ENCODE peak calls at places on chromosomes 16 and 17, in nine cellular contexts. C, D, U, I, A, T, E, F and M are unnamed samples.

GRCh38 chr17:51056813-51057510 is 63.7 kb downstream of the SPAG9 start:
- DNase-seq in C (no peak), D (peak), U (no peak), I (peak), A (no peak), T (no peak), E (peak), F (peak), M (no peak)

GRCh38 chr16:1080801-1081733 is 8.5 kb downstream of the SSTR5 start:
- DNase-seq in C (no peak), D (no peak), U (no peak), I (no peak), A (no peak), T (no peak), E (no peak), F (no peak), M (no peak)

GRCh38 chr16:73505178-73505968 is 457.4 kb upstream of the ZFHX3 start:
- DNase-seq in C (no peak), D (no peak), U (no peak), I (no peak), A (no peak), T (no peak), E (no peak), F (no peak), M (no peak)

GRCh38 chr17:64741038-64741641 is 79.0 kb upstream of the SMURF2 start:
- DNase-seq in C (no peak), D (peak), U (no peak), I (no peak), A (peak), T (no peak), E (no peak), F (no peak), M (peak)

GRCh38 chr16:31472559-31473203 is 729 bp downstream of the TGFB1I1 start:
- DNase-seq in C (peak), D (peak), U (peak), I (peak), A (peak), T (peak), E (peak), F (peak), M (peak)

GRCh38 chr16:68289621-68290329 is 21.0 kb downstream of the SLC7A6OS start:
- DNase-seq in C (no peak), D (no peak), U (no peak), I (peak), A (no peak), T (no peak), E (no peak), F (no peak), M (no peak)

GRCh38 chr16:5336898-5337297 is 239.3 kb upstream of the EEF2KMT start:
- DNase-seq in C (no peak), D (no peak), U (no peak), I (no peak), A (no peak), T (no peak), E (no peak), F (no peak), M (no peak)

GRCh38 chr16:86349338-86349900 is 160.9 kb upstream of the FOXF1 start:
- DNase-seq in C (no peak), D (no peak), U (no peak), I (no peak), A (no peak), T (no peak), E (no peak), F (no peak), M (no peak)

GRCh38 chr17:57735707-57736106 is 9.4 kb downstream of the CCDC182 start:
- DNase-seq in C (no peak), D (no peak), U (no peak), I (peak), A (no peak), T (no peak), E (peak), F (no peak), M (no peak)

GRCh38 chr16:89564476-89565255 is 4.2 kb downstream of the RPL13 start:
- DNase-seq in C (peak), D (no peak), U (no peak), I (peak), A (no peak), T (no peak), E (no peak), F (no peak), M (no peak)

GRCh38 chr17:80663783-80664206 is 119.2 kb downstream of the RPTOR start:
- DNase-seq in C (peak), D (peak), U (no peak), I (peak), A (no peak), T (no peak), E (no peak), F (no peak), M (no peak)

GRCh38 chr17:34998205-34998604 is 17.9 kb downstream of the LIG3 start:
- DNase-seq in C (peak), D (peak), U (peak), I (peak), A (peak), T (peak), E (peak), F (peak), M (peak)

GRCh38 chr16:57998484-57998883 is 2.0 kb downstream of the ZNF319 start:
- DNase-seq in C (peak), D (no peak), U (peak), I (peak), A (peak), T (no peak), E (no peak), F (no peak), M (peak)

GRCh38 chr17:5892897-5893656 is 177.1 kb upstream of the WSCD1 start:
- DNase-seq in C (no peak), D (no peak), U (no peak), I (no peak), A (no peak), T (no peak), E (no peak), F (no peak), M (no peak)

GRCh38 chr17:36183001-36183810 is 6.8 kb upstream of the TBC1D3B start:
- DNase-seq in C (peak), D (peak), U (peak), I (peak), A (peak), T (no peak), E (peak), F (no peak), M (peak)

GRCh38 chr16:31569360-31569717 is 41.6 kb downstream of the AHSP start:
- DNase-seq in C (no peak), D (no peak), U (no peak), I (no peak), A (no peak), T (no peak), E (no peak), F (no peak), M (no peak)

GRCh38 chr17:7587831-7588230 is 2.1 kb downstream of the SOX15 start:
- DNase-seq in C (no peak), D (no peak), U (no peak), I (peak), A (no peak), T (no peak), E (no peak), F (no peak), M (no peak)

GRCh38 chr17:33509331-33509730 is 216.2 kb upstream of the ASIC2 start:
- DNase-seq in C (no peak), D (no peak), U (no peak), I (no peak), A (no peak), T (no peak), E (no peak), F (no peak), M (no peak)

GRCh38 chr16:68286153-68287074 is 22.1 kb downstream of the SLC7A6 start:
- DNase-seq in C (no peak), D (no peak), U (no peak), I (no peak), A (no peak), T (no peak), E (no peak), F (no peak), M (no peak)

GRCh38 chr17:62093188-62094155 is 28.4 kb upstream of the MED13 start:
- DNase-seq in C (no peak), D (peak), U (no peak), I (peak), A (no peak), T (no peak), E (peak), F (no peak), M (no peak)

GRCh38 chr16:30077656-30078055 is 1.9 kb downstream of the PPP4C start:
- DNase-seq in C (no peak), D (no peak), U (no peak), I (no peak), A (no peak), T (no peak), E (no peak), F (no peak), M (no peak)

GRCh38 chr17:8991514-8992285 is 26.2 kb upstream of the PIK3R5 start:
- DNase-seq in C (peak), D (peak), U (no peak), I (peak), A (peak), T (no peak), E (peak), F (peak), M (peak)

GRCh38 chr17:78034429-78035091 is 76.1 kb downstream of the TNRC6C start:
- DNase-seq in C (no peak), D (no peak), U (no peak), I (no peak), A (no peak), T (no peak), E (no peak), F (no peak), M (no peak)

GRCh38 chr17:75703191-75703590 is 18.1 kb upstream of the ITGB4 start:
- DNase-seq in C (no peak), D (no peak), U (no peak), I (no peak), A (no peak), T (no peak), E (no peak), F (no peak), M (no peak)

GRCh38 chr17:59846391-59847165 is 46.2 kb downstream of the TUBD1 start:
- DNase-seq in C (peak), D (peak), U (no peak), I (no peak), A (peak), T (peak), E (peak), F (peak), M (no peak)

GRCh38 chr16:72493681-72494415 is 321.9 kb upstream of the PMFBP1 start:
- DNase-seq in C (no peak), D (no peak), U (no peak), I (no peak), A (no peak), T (no peak), E (no peak), F (no peak), M (no peak)

GRCh38 chr16:52725461-52725860 is 178.5 kb upstream of the TOX3 start:
- DNase-seq in C (no peak), D (no peak), U (no peak), I (no peak), A (no peak), T (no peak), E (no peak), F (no peak), M (no peak)

GRCh38 chr17:17140590-17140980 is 65.5 kb downstream of the PLD6 start:
- DNase-seq in C (no peak), D (no peak), U (no peak), I (no peak), A (no peak), T (no peak), E (peak), F (no peak), M (no peak)

GRCh38 chr16:85796152-85796551 is 3.2 kb downstream of the EMC8 start:
- DNase-seq in C (no peak), D (no peak), U (no peak), I (no peak), A (no peak), T (no peak), E (no peak), F (no peak), M (no peak)

GRCh38 chr17:1005361-1005946 is 8.5 kb downstream of the TIMM22 start:
- DNase-seq in C (peak), D (peak), U (no peak), I (no peak), A (peak), T (no peak), E (no peak), F (no peak), M (peak)

GRCh38 chr16:86590501-86591144 is 12.3 kb downstream of the FOXL1 start:
- DNase-seq in C (no peak), D (no peak), U (no peak), I (no peak), A (no peak), T (no peak), E (no peak), F (no peak), M (no peak)

GRCh38 chr16:16161319-16161718 is 62.0 kb downstream of the ABCC6 start:
- DNase-seq in C (no peak), D (no peak), U (no peak), I (no peak), A (no peak), T (no peak), E (no peak), F (no peak), M (peak)

GRCh38 chr17:20121359-20122235 is 112.4 kb downstream of the SPECC1 start:
- DNase-seq in C (peak), D (peak), U (peak), I (peak), A (peak), T (no peak), E (peak), F (peak), M (peak)

GRCh38 chr16:49108611-49109010 is 173.0 kb downstream of the CBLN1 start:
- DNase-seq in C (no peak), D (no peak), U (no peak), I (no peak), A (no peak), T (no peak), E (no peak), F (no peak), M (no peak)

GRCh38 chr17:20109121-20109520 is 100.0 kb downstream of the SPECC1 start:
- DNase-seq in C (no peak), D (no peak), U (no peak), I (no peak), A (no peak), T (no peak), E (no peak), F (no peak), M (no peak)

GRCh38 chr16:85908889-85909584 is 10.1 kb downstream of the IRF8 start:
- DNase-seq in C (no peak), D (no peak), U (no peak), I (no peak), A (no peak), T (no peak), E (no peak), F (peak), M (peak)

GRCh38 chr16:58299757-58300349 is 5.0 kb upstream of the PRSS54 start:
- DNase-seq in C (peak), D (no peak), U (no peak), I (peak), A (peak), T (no peak), E (no peak), F (no peak), M (no peak)

GRCh38 chr17:31699281-31699680 is 159.8 kb downstream of the COPRS start:
- DNase-seq in C (peak), D (peak), U (no peak), I (peak), A (no peak), T (no peak), E (no peak), F (no peak), M (no peak)

GRCh38 chr16:66287916-66288315 is 78.6 kb upstream of the CDH5 start:
- DNase-seq in C (no peak), D (no peak), U (no peak), I (no peak), A (no peak), T (no peak), E (no peak), F (no peak), M (no peak)

GRCh38 chr17:81924557-81925532 is 2.7 kb downstream of the MAFG start:
- DNase-seq in C (no peak), D (peak), U (peak), I (peak), A (no peak), T (no peak), E (no peak), F (no peak), M (no peak)

GRCh38 chr17:81927145-81927652 is 336 bp downstream of the MAFG start:
- DNase-seq in C (no peak), D (no peak), U (no peak), I (no peak), A (no peak), T (no peak), E (no peak), F (no peak), M (no peak)

GRCh38 chr17:81925860-81926450 is 1.6 kb downstream of the MAFG start:
- DNase-seq in C (no peak), D (no peak), U (no peak), I (no peak), A (no peak), T (no peak), E (no peak), F (no peak), M (no peak)

GRCh38 chr17:81927653-81928496 is at the start of gene MAFG:
- DNase-seq in C (peak), D (peak), U (peak), I (peak), A (peak), T (peak), E (peak), F (peak), M (peak)

DNA sequence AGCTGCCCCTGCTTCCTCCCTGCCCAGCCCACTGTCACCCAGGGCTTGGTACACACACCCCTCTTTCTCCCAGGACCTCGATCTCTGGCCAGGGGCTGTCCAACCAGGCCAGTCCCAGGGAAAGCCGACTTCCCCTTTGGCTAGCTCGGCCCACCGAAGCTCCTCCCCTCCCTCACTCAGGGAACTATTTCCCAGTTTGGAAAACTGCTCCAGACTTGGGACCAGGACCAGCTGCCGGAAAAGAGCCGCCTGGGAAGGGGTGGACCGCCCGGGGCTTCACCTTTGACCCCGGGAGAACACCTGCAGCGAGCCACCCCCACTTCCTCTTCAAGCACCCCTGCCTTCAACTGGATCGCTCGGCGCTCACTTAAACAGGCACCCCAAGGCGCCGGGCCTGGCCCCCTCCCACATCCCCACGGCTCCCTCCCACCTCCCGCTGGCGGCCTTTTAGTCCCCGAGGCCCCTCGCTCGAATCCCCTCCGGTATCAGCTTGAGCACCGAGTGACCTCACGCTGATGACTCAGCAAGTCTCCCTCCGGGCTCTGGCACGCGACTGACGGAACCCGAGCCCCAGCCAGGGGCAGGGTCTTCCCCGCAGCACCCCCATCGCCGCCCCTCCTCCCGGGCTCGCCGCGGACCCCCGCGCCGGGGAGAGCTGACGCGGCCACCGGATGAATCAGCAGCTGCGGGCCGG is 937 bp downstream of the MAFG start:
- DNase-seq in C (peak), D (peak), U (peak), I (peak), A (peak), T (peak), E (peak), F (peak), M (peak)
- TF ChIP-seq POLR2A in C (peak), D (peak), U (peak), I (peak), A (no peak), T (no peak), E (no peak), F (no peak), M (no peak)

GRCh38 chr17:45940826-45941225 is 46.5 kb downstream of the MAPT start:
- DNase-seq in C (peak), D (peak), U (no peak), I (no peak), A (peak), T (no peak), E (no peak), F (peak), M (no peak)

GRCh38 chr17:45939398-45939797 is 45.0 kb downstream of the MAPT start:
- DNase-seq in C (no peak), D (no peak), U (no peak), I (no peak), A (no peak), T (no peak), E (no peak), F (no peak), M (no peak)

GRCh38 chr17:45941395-45941794 is 47.0 kb downstream of the MAPT start:
- DNase-seq in C (no peak), D (no peak), U (no peak), I (no peak), A (no peak), T (no peak), E (no peak), F (no peak), M (no peak)

GRCh38 chr17:45940293-45940692 is 45.9 kb downstream of the MAPT start:
- DNase-seq in C (no peak), D (no peak), U (no peak), I (no peak), A (no peak), T (no peak), E (no peak), F (no peak), M (no peak)

DNA sequence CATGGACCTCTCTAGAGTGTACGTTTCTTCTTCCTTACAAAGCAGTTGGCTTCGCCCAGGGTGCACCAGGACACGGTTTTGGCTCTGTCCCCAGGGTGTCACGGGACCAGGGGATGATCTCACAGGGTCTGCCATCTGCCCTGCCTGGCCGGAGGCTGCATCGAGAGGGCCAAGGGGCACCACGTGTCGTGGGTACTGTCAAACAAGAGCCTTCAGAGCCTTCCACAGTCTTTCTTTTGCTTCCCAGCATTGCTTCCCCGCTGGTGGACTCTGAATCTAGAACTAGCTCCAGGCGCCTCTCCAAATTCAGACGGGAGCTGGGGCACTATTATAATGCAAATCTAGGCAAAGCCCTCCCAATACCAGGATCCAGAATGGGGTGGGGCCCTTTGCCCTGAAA is 47.9 kb downstream of the MAPT start:
- DNase-seq in C (peak), D (peak), U (no peak), I (no peak), A (peak), T (no peak), E (no peak), F (peak), M (peak)
- TF ChIP-seq POLR2A in C (no peak), D (no peak), U (no peak), I (no peak), A (no peak), T (no peak), E (no peak), F (no peak), M (no peak)

DNA sequence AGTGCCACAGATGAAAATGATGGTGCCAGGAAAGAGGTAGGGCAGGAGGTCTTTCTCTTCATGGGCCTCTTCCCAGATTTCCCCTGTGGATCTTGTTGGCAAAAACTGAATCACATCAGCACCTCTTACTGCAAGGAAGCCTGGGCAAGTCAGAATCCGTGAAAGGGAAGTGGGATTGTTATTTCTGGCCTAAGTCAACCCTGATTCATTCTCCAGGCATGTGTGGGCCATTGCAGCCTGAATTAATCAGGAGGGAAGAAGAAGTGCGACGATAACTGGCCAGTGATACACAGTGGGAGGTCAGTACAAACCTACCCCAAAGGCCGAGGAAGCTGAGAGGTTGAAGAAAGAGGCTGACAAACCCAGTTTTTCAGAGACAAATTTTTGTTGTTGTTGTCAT is 17.9 kb upstream of the NSMCE1 start:
- DNase-seq in C (no peak), D (no peak), U (no peak), I (no peak), A (no peak), T (no peak), E (peak), F (no peak), M (peak)
- TF ChIP-seq POLR2A in C (no peak), D (no peak), U (no peak), I (no peak), A (no peak), T (no peak), E (no peak), F (no peak), M (no peak)

GRCh38 chr16:69926241-69926640 is 24.9 kb upstream of the CLEC18A start:
- DNase-seq in C (no peak), D (no peak), U (no peak), I (no peak), A (no peak), T (no peak), E (no peak), F (no peak), M (no peak)

GRCh38 chr16:69928856-69929400 is 22.2 kb upstream of the CLEC18A start:
- DNase-seq in C (no peak), D (no peak), U (no peak), I (no peak), A (no peak), T (no peak), E (no peak), F (no peak), M (no peak)

GRCh38 chr16:69929480-69929879 is 21.7 kb upstream of the CLEC18A start:
- DNase-seq in C (no peak), D (no peak), U (no peak), I (no peak), A (no peak), T (no peak), E (no peak), F (no peak), M (no peak)

GRCh38 chr16:69925311-69925710 is 25.8 kb upstream of the CLEC18A start:
- DNase-seq in C (no peak), D (no peak), U (no peak), I (no peak), A (no peak), T (no peak), E (no peak), F (no peak), M (peak)

GRCh38 chr16:69927056-69927757 is 23.9 kb upstream of the CLEC18A start:
- DNase-seq in C (no peak), D (no peak), U (no peak), I (no peak), A (no peak), T (no peak), E (no peak), F (peak), M (peak)
- TF ChIP-seq POLR2A in C (no peak), D (no peak), U (no peak), I (no peak), A (no peak), T (no peak), E (no peak), F (peak), M (no peak)